ENCODE peak calls at places on chromosome 6, in seven cellular contexts. C is cardiac muscle cell, O is GM23338, V is left lung, Z is tibial artery, U is fibroblast of lung, R is thoracic aorta. Q is an unnamed sample.
A peak's percentile ranks its signal among the peaks of the same experiment; 100 is the strongest.

GRCh38 chr6:157240059-157240959 is 83.0 kb downstream of the TMEM242 start:
- DNase-seq in O (no peak), C (peak; percentile 38), Z (peak; percentile 90), U (peak; percentile 71), V (no peak), R (peak; percentile 73), Q (no peak)

GRCh38 chr6:52538921-52539354 is 37.9 kb downstream of the TRAM2 start:
- DNase-seq in C (peak; percentile 46), Z (no peak), O (no peak), R (no peak), V (no peak), U (peak; percentile 77), Q (no peak)

GRCh38 chr6:150336299-150336698 is 32.5 kb upstream of the IYD start:
- DNase-seq in C (no peak), V (no peak), U (peak; percentile 91), Z (no peak), O (no peak), R (no peak), Q (no peak)

GRCh38 chr6:27241443-27241842 is 6.1 kb upstream of the PRSS16 start:
- DNase-seq in R (no peak), V (no peak), U (no peak), O (no peak), C (no peak), Z (no peak), Q (no peak)

GRCh38 chr6:72911463-72912153 is 289.7 kb downstream of the KCNQ5 start:
- DNase-seq in R (no peak), V (no peak), U (peak; percentile 55), Z (no peak), C (peak; percentile 80), O (no peak), Q (no peak)

GRCh38 chr6:62286470-62286843 is 432 bp upstream of the KHDRBS2 start:
- DNase-seq in U (no peak), Z (no peak), R (no peak), C (no peak), V (no peak), O (peak; percentile 39), Q (no peak)

GRCh38 chr6:11810039-11810541 is 31.5 kb upstream of the ADTRP start:
- DNase-seq in Z (peak; percentile 85), C (peak; percentile 96), R (peak; percentile 60), O (no peak), V (peak; percentile 86), U (peak; percentile 82), Q (no peak)

GRCh38 chr6:30926644-30927043 is 5.3 kb downstream of the SFTA2 start:
- DNase-seq in O (no peak), R (no peak), U (peak; percentile 58), V (peak; percentile 73), C (no peak), Z (no peak), Q (no peak)

GRCh38 chr6:117317261-117317660 is 51.9 kb downstream of the VGLL2 start:
- DNase-seq in C (peak; percentile 11), R (no peak), Z (no peak), V (no peak), U (peak; percentile 11), O (peak; percentile 76), Q (no peak)

GRCh38 chr6:144840619-144841018 is 555.5 kb downstream of the UTRN start:
- DNase-seq in U (no peak), Z (no peak), O (no peak), R (no peak), C (no peak), V (no peak), Q (no peak)

GRCh38 chr6:138673317-138674014 is 100.1 kb upstream of the CCDC28A start:
- DNase-seq in U (no peak), O (no peak), C (peak; percentile 40), Z (no peak), R (no peak), V (no peak), Q (no peak)

GRCh38 chr6:72676995-72677394 is 55.1 kb downstream of the KCNQ5 start:
- DNase-seq in U (no peak), R (no peak), O (no peak), V (no peak), Z (no peak), C (no peak), Q (no peak)

GRCh38 chr6:89680551-89680950 is 42.0 kb upstream of the LYRM2 start:
- DNase-seq in O (no peak), U (no peak), V (no peak), Z (no peak), C (no peak), R (no peak), Q (no peak)
- H3K36me3 ChIP-seq in O (peaks cover 91% of the 10 kb centered on the region), U (peaks cover 8% of the 10 kb centered on the region), V (no peaks in the 10 kb centered on the region), Z (peaks cover 87% of the 10 kb centered on the region), C (peaks cover 53% of the 10 kb centered on the region), R (peaks cover 44% of the 10 kb centered on the region), Q (peaks cover 93% of the 10 kb centered on the region)

DNA sequence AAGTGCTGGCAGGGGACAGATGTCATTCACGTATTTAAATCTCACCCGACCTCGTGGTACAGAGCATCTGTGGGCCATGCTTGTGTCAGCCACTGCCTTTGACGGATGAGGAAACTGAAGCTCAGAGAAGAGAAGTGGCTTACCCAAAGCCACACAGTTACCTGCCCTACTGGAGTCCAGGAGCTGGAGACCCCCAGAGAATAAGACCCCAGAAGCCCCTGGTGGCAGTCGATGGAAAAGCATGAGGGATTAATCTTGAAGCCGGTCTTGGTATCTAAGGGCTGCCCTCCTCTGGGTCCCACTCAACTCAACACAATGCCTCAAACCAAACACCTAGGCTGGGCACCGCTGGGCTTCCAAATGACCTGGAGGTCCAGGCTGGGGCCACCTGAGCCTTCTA is 83.1 kb downstream of the GRM4 start:
- DNase-seq in U (no peak), R (no peak), C (no peak), Z (no peak), O (peak; percentile 65), V (no peak), Q (peak; percentile 72)
- H3K27me3 ChIP-seq in U (peaks cover 25% of the 10 kb centered on the region), R (peaks cover 10% of the 10 kb centered on the region), C (no peaks in the 10 kb centered on the region), Z (peaks cover 76% of the 10 kb centered on the region), O (no peaks in the 10 kb centered on the region), V (no peaks in the 10 kb centered on the region), Q (no peaks in the 10 kb centered on the region)

DNA sequence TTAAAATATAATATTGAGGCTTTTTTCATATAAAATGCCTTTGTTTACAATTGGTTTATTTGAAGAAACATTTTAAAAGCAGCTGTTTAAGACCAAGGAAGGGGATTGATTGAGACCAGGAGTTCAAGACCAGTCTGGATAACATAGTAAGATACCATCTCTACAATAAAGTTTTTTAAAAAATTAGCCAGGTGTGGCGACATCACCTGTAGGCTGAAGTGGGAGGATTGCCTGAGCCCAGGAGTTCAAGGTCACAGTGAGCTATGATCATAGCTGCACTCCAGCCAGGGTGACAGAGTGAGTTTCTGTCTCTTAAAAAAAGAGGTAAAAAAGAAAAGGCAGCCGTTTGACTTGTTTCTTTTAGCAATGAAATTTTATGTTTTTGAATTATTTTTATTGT is 117.0 kb downstream of the STXBP5 start:
- DNase-seq in O (no peak), V (no peak), U (no peak), R (no peak), C (no peak), Z (no peak), Q (no peak)
- H3K36me3 ChIP-seq in O (no peaks in the 10 kb centered on the region), V (no peaks in the 10 kb centered on the region), U (no peaks in the 10 kb centered on the region), R (peaks cover 3% of the 10 kb centered on the region), C (no peaks in the 10 kb centered on the region), Z (peaks cover 11% of the 10 kb centered on the region), Q (peaks cover 43% of the 10 kb centered on the region)

GRCh38 chr6:33028220-33028849 is 18.9 kb upstream of the HLA-DOA start:
- DNase-seq in U (no peak), O (no peak), C (no peak), R (no peak), Z (no peak), V (no peak), Q (no peak)
- H3K27me3 ChIP-seq in U (peaks cover 12% of the 10 kb centered on the region), O (no peaks in the 10 kb centered on the region), C (peaks cover 4% of the 10 kb centered on the region), R (no peaks in the 10 kb centered on the region), Z (peaks cover 6% of the 10 kb centered on the region), V (no peaks in the 10 kb centered on the region), Q (peaks cover 27% of the 10 kb centered on the region)

DNA sequence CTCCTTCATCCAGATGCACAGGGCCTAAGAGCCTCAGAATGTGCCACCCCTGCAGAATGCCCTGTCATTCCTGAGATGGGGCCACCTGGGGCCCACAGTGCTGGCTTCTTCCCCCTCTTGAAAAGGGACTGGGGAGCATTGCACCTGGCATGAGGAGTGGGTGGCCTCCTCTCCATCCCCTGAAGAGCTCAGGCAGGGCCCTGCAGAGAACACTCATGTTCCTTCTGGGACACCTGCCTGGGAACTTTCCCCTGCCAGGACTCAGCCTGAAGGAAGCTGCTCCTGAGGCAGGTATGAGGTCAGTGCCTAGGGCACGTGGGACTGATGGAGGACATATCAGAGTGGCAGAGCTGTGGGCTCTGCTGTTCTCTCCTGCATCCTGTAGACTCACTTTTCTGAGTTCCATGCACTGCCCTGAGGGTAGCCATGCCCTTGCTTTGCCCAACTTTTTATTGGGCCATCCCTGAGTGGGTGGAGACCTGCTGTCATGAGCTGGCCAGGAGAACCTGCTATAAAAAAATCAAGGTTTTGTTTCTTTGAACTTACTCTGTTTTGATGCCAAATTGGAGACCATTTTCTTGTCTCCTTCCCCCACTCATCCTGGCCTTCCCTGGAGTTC is 19.5 kb downstream of the CCDC167 start:
- DNase-seq in O (no peak), Z (no peak), R (no peak), U (no peak), C (no peak), V (no peak), Q (peak; percentile 17)
- H3K36me3 ChIP-seq in O (no peaks in the 10 kb centered on the region), Z (peaks cover 98% of the 10 kb centered on the region), R (peaks cover 55% of the 10 kb centered on the region), U (peaks cover 24% of the 10 kb centered on the region), C (peaks cover 7% of the 10 kb centered on the region), V (no peaks in the 10 kb centered on the region), Q (peaks cover 63% of the 10 kb centered on the region)

DNA sequence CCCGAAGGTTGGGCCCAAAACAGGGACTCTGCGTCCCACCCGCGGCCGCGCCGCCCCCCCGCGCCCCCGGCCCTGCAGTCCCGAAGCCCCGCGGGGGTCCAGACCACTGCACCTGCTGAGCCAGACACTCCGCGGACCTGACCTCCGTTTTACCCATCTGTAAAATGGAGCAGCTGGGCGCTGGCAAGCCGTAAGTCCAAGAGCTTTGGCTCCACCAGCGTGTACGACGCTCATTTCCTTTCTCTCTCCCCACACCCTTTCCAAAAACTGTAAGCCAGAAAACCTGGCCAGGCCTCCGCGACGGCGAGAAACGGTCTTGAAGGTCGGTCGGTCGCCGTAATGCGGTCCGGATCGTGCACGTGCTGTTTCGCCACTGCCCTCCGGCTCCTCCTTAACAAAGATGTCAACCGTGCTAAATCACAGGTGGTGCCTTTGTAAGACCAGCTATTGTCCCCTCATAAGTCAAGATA is 7.8 kb upstream of the NR2E1 start:
- DNase-seq in V (no peak), Z (no peak), R (no peak), C (no peak), O (peak; percentile 78), U (no peak), Q (peak; percentile 74)
- H3K27me3 ChIP-seq in V (peaks cover 99% of the 10 kb centered on the region), Z (peaks cover 89% of the 10 kb centered on the region), R (peaks cover 18% of the 10 kb centered on the region), C (peaks cover 100% of the 10 kb centered on the region), O (peaks cover 100% of the 10 kb centered on the region), U (peaks cover 63% of the 10 kb centered on the region), Q (peaks cover 99% of the 10 kb centered on the region)

DNA sequence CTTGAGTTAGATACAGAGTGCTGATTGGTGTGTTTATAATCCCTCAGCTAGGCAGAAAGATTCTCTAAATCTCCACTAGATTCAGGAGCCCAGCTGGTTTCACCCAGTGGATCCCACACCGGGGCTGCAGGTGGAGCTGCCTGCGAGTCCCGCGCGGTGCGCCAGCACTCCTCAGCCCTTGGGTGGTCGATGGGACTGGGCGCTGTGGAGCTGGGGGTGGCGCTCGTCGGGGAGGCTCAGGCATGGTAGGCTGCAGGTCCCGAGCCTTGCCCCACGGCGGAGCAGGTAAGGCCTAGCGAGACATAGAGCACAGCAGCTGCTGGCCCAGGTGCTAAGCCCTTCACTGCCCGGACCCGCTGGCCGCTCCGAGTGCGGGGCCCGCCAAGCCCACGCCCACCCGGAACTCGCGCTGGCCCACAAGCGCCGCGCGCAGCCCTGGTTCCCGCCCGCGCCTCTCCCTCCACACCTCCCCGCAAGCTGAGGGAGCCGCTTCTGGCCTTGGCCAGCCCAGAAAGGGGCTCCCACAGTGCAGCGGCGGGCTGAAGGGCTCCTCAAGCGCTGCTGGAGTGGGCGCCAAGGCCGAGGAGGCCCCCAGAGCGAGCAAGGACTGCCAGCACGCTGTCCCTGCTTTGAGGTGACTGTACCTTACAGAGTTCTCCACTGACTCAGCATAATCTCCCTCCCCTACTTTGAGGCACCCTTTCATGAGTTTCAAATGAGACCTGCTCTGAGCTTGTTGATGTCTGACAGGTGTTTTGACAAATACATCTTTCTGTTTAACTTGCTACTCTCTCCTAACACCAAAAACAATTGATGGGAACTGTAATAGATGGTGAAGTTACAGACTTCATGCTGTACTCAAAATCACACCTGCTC is 3.9 kb upstream of the SSR1 start:
- DNase-seq in O (peak; percentile 15), U (no peak), R (no peak), V (no peak), C (no peak), Z (no peak), Q (no peak)
- H3K36me3 ChIP-seq in O (no peaks in the 10 kb centered on the region), U (no peaks in the 10 kb centered on the region), R (no peaks in the 10 kb centered on the region), V (no peaks in the 10 kb centered on the region), C (no peaks in the 10 kb centered on the region), Z (no peaks in the 10 kb centered on the region), Q (no peaks in the 10 kb centered on the region)

Q was measured in endodermal cell.